ENCODE peak calls at places on chromosomes 4 and X, in four cellular contexts. D is psoas muscle, E is tibial nerve, R is NCI-H2081. Z is an unnamed sample.

GRCh38 chrX:11193035-11193469 is 81.9 kb downstream of the HCCS start:
- DNase-seq in D (no peak), E (no peak), R (peak; percentile 43), Z (no peak)

GRCh38 chrX:134146493-134146892 is 90.5 kb upstream of the CCDC160 start:
- DNase-seq in D (no peak), E (no peak), R (no peak), Z (no peak)

GRCh38 chrX:47499291-47499690 is 16.3 kb upstream of the ZNF41 start:
- DNase-seq in D (no peak), E (no peak), R (no peak), Z (peak; percentile 52)

GRCh38 chr4:52588097-52588496 is 71.0 kb downstream of the USP46 start:
- DNase-seq in D (peak; percentile 51), E (no peak), R (peak; percentile 8), Z (no peak)

GRCh38 chr4:112847781-112848180 is 201.7 kb upstream of the ANK2 start:
- DNase-seq in D (no peak), E (no peak), R (peak; percentile 18), Z (no peak)

GRCh38 chr4:85177679-85178078 is 211.2 kb upstream of the WDFY3 start:
- DNase-seq in D (no peak), E (no peak), R (no peak), Z (no peak)

GRCh38 chr4:143202824-143203223 is 18.1 kb downstream of the USP38 start:
- DNase-seq in D (no peak), E (no peak), R (no peak), Z (peak; percentile 1)

GRCh38 chr4:184814686-184815045 is 11.1 kb downstream of the ACSL1 start:
- DNase-seq in D (no peak), E (no peak), R (no peak), Z (no peak)

GRCh38 chr4:152072001-152072485 is 311.2 kb upstream of the GATB start:
- DNase-seq in D (no peak), E (no peak), R (no peak), Z (no peak)

GRCh38 chrX:153608821-153609220 is 9.9 kb upstream of the CCNQ start:
- DNase-seq in D (no peak), E (no peak), R (no peak), Z (no peak)

GRCh38 chr4:169898095-169898494 is 128.1 kb downstream of the MFAP3L start:
- DNase-seq in D (no peak), E (no peak), R (no peak), Z (no peak)

GRCh38 chr4:163949976-163950601 is 455.6 kb downstream of the TMA16 start:
- DNase-seq in D (peak; percentile 38), E (no peak), R (no peak), Z (no peak)

GRCh38 chrX:1542994-1543725 is 6.2 kb upstream of the P2RY8 start:
- DNase-seq in D (no peak), E (no peak), R (no peak), Z (no peak)

GRCh38 chr4:16835597-16836247 is 62.7 kb downstream of the LDB2 start:
- DNase-seq in D (no peak), E (no peak), R (no peak), Z (no peak)

GRCh38 chrX:153601511-153602110 is 2.7 kb upstream of the CCNQ start:
- DNase-seq in D (no peak), E (no peak), R (no peak), Z (no peak)

GRCh38 chrX:116272328-116272727 is 101.8 kb downstream of the AGTR2 start:
- DNase-seq in D (no peak), E (no peak), R (no peak), Z (no peak)

GRCh38 chrX:148517191-148517590 is 16.8 kb downstream of the AFF2 start:
- DNase-seq in D (no peak), E (no peak), R (no peak), Z (no peak)

GRCh38 chr4:128427832-128428366 is 140.3 kb upstream of the PGRMC2 start:
- DNase-seq in D (no peak), E (no peak), R (peak; percentile 40), Z (peak; percentile 47)

GRCh38 chr4:137393043-137393442 is 139.3 kb downstream of the PCDH18 start:
- DNase-seq in D (no peak), E (no peak), R (peak; percentile 82), Z (no peak)

GRCh38 chr4:173477016-173477415 is 53.0 kb downstream of the HAND2 start:
- DNase-seq in D (no peak), E (no peak), R (no peak), Z (no peak)

GRCh38 chr4:85747871-85748491 is 273.0 kb downstream of the ARHGAP24 start:
- DNase-seq in D (no peak), E (no peak), R (peak; percentile 65), Z (peak; percentile 3)

GRCh38 chr4:8201341-8201781 is 2.3 kb downstream of the SH3TC1 start:
- DNase-seq in D (no peak), E (no peak), R (no peak), Z (no peak)

GRCh38 chrX:41482153-41482850 is 35.2 kb downstream of the NYX start:
- DNase-seq in D (no peak), E (no peak), R (no peak), Z (no peak)

GRCh38 chrX:42242044-42242443 is 318.7 kb upstream of the CASK start:
- DNase-seq in D (no peak), E (no peak), R (no peak), Z (no peak)

GRCh38 chrX:78747471-78747870 is at the start of gene LPAR4:
- DNase-seq in D (no peak), E (no peak), R (no peak), Z (no peak)

GRCh38 chr4:3193531-3194203 is 55.3 kb upstream of the MSANTD1 start:
- DNase-seq in D (no peak), E (no peak), R (peak; percentile 17), Z (no peak)

GRCh38 chr4:27187786-27188185 is 327.1 kb downstream of the STIM2 start:
- DNase-seq in D (no peak), E (no peak), R (no peak), Z (no peak)

GRCh38 chr4:2689825-2690700 is 66.1 kb downstream of the TNIP2 start:
- DNase-seq in D (peak; percentile 53), E (no peak), R (no peak), Z (no peak)

GRCh38 chr4:129428454-129428853 is 332.5 kb downstream of the C4orf33 start:
- DNase-seq in D (no peak), E (no peak), R (no peak), Z (peak; percentile 71)

Z was measured in NCI-H524 treated with DMSO at 0.1 percent for 48 hours.